ENCODE peak calls at places on chromosome 3, in seven cellular contexts. U is HL-60; H is lower leg skin; X is cardiac fibroblast; S is AG04450; R is GM12878; D is CD4-positive, CD25-positive, alpha-beta regulatory T cell. I is an unnamed sample.
A peak's percentile ranks its signal among the peaks of the same experiment; 100 is the strongest.

GRCh38 chr3:31704651-31705179 is 172.0 kb downstream of the STT3B start:
- DNase-seq in D (no peak), S (peak; percentile 65), U (no peak), X (no peak), R (no peak), H (peak; percentile 84), I (no peak)

GRCh38 chr3:54628888-54629368 is 298.9 kb downstream of the LRTM1 start:
- DNase-seq in U (no peak), H (no peak), X (no peak), R (no peak), S (no peak), D (no peak), I (no peak)

GRCh38 chr3:113533534-113533892 is 1.2 kb downstream of the SIDT1 start:
- DNase-seq in U (no peak), H (no peak), D (peak; percentile 62), S (no peak), R (no peak), X (no peak), I (no peak)

GRCh38 chr3:24365168-24365567 is 129.5 kb downstream of the THRB start:
- DNase-seq in S (no peak), U (no peak), H (no peak), R (no peak), D (no peak), X (peak; percentile 92), I (no peak)

GRCh38 chr3:14976317-14976716 is 28.9 kb downstream of the NR2C2 start:
- DNase-seq in S (no peak), R (no peak), H (no peak), X (no peak), U (no peak), D (no peak), I (no peak)

GRCh38 chr3:140577911-140578310 is 100.0 kb upstream of the TRIM42 start:
- DNase-seq in X (no peak), H (no peak), R (no peak), D (no peak), S (no peak), U (no peak), I (no peak)

GRCh38 chr3:124890573-124891190 is 3.5 kb upstream of the ITGB5 start:
- DNase-seq in U (no peak), S (no peak), R (no peak), H (no peak), X (no peak), D (no peak), I (no peak)

GRCh38 chr3:9226326-9226725 is 23.1 kb downstream of the SRGAP3 start:
- DNase-seq in S (no peak), R (no peak), X (peak; percentile 65), U (no peak), H (no peak), D (no peak), I (no peak)

GRCh38 chr3:132777171-132777570 is 55.0 kb upstream of the NPHP3 start:
- DNase-seq in D (no peak), R (no peak), X (no peak), S (no peak), H (no peak), U (no peak), I (no peak)

GRCh38 chr3:58422756-58423324 is 10.8 kb downstream of the PDHB start:
- DNase-seq in S (no peak), R (no peak), X (peak; percentile 70), D (no peak), H (no peak), U (no peak), I (no peak)

GRCh38 chr3:78668302-78668701 is 1099.5 kb downstream of the ROBO1 start:
- DNase-seq in D (no peak), U (no peak), H (no peak), R (no peak), S (no peak), X (no peak), I (no peak)

GRCh38 chr3:42850263-42850662 is 25.4 kb downstream of the CYP8B1 start:
- DNase-seq in H (peak; percentile 34), X (no peak), D (no peak), S (no peak), R (no peak), U (no peak), I (no peak)

GRCh38 chr3:42853056-42853455 is 22.6 kb downstream of the CYP8B1 start:
- DNase-seq in S (no peak), H (peak; percentile 28), U (no peak), D (no peak), X (no peak), R (no peak), I (no peak)

GRCh38 chr3:42851228-42851834 is 24.3 kb downstream of the CYP8B1 start:
- DNase-seq in U (no peak), X (no peak), D (no peak), S (no peak), R (no peak), H (peak; percentile 83), I (no peak)

GRCh38 chr3:42853739-42854302 is 21.9 kb downstream of the CYP8B1 start:
- DNase-seq in X (no peak), U (no peak), R (no peak), S (no peak), H (peak; percentile 46), D (no peak), I (no peak)

DNA sequence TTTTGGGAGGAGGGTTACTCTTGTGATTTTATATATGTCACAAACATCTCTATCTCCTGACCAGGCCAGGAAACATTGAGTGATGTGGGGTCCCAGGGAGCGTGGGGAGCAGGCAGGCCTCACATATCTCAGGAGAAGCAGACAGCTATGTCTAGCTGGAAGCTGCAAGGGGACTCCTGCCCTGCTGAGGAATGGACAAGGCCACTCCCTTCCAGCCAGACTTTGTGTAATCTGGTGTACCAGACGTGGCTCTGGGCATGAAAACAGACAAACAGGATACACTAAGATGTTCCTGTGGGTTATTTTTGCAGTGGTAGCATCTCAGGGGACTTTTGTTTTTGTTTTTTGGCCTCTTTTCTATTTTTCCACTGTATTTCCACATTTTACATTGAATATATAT is 23.2 kb downstream of the CYP8B1 start:
- DNase-seq in D (no peak), R (no peak), S (no peak), H (peak; percentile 85), X (peak; percentile 31), U (no peak), I (no peak)
- H3K4me3 ChIP-seq in D (no peak overlapping the region), R (no peak overlapping the region), S (no peak overlapping the region), H (no peak overlapping the region), X (no peak overlapping the region), U (no peak overlapping the region), I (no peak overlapping the region)

DNA sequence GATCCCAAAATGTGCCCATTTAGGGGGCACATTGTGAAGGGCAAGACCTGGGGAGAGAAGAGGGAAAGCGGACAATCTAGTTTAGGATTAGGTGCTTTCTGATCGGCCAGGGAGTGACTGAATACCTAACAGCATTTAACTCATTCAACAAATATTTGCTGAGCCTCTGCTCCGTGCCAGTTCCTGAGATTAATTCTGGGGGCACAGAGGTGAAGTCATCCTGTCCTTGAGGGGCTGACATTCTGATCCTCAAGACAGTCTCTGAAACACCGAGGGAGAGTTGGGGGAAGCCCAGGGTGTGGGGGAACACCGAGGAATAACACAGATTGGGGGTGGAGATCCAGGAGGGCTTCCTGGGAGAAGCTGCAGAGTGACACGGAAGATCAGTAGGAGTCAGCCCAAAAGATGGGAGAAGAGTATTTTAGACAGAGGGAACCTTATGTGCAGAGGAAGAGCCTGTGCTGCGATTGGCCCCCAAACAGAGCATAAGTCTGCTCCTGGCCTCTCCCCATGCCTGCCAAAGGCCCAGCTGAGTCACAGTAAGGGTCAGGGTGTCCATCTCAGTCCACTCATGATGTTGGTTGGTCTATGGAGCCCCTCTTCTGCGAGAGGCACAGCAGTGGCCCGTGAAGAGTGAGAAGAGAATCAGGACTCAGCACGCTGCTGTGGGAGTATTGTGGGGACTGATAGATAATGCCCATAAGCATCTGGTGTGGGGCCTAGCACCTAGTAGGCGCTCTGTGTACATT is 60.2 kb downstream of the AMOTL2 start:
- DNase-seq in X (no peak), D (no peak), H (peak; percentile 80), U (no peak), S (no peak), R (no peak), I (no peak)
- H3K4me3 ChIP-seq in X (peak overlapping the region; percentile 51), D (no peak overlapping the region), H (peak overlapping the region; percentile 40), U (no peak overlapping the region), S (peak overlapping the region; percentile 64), R (no peak overlapping the region), I (peak overlapping the region; percentile 54)

GRCh38 chr3:45092132-45093031 is 53.8 kb downstream of the CDCP1 start:
- DNase-seq in R (no peak), D (no peak), H (no peak), U (no peak), S (no peak), X (peak; percentile 74), I (no peak)
- H3K4me3 ChIP-seq in R (no peak overlapping the region), D (no peak overlapping the region), H (no peak overlapping the region), U (no peak overlapping the region), S (no peak overlapping the region), X (no peak overlapping the region), I (no peak overlapping the region)

GRCh38 chr3:2098398-2099027 is at the start of gene CNTN4:
- DNase-seq in U (no peak), H (peak; percentile 86), S (no peak), D (no peak), X (peak; percentile 3), R (no peak), I (no peak)
- H3K4me3 ChIP-seq in U (peak within 1 kb of the TSS; percentile 29), H (peak within 1 kb of the TSS; percentile 22), S (no peak within 1 kb of the TSS), D (no peak within 1 kb of the TSS), X (no peak within 1 kb of the TSS), R (no peak within 1 kb of the TSS), I (peak within 1 kb of the TSS; percentile 59)

I was measured in esophagus muscularis mucosa.